ENCODE peak calls at places on chromosomes 11 and 22, in nine cellular contexts. B is stomach, F is HCT116, Z is testis, H is right lobe of liver, D is heart left ventricle, Y is A549, K is ovary, E is IMR-90. X is an unnamed sample.

GRCh38 chr11:14012836-14013235 is 50.3 kb downstream of the SPON1 start:
- DNase-seq in B (no peak), F (no peak), Z (no peak), H (no peak), D (no peak), Y (no peak), K (no peak), E (peak; percentile 67), X (no peak)

GRCh38 chr22:20885557-20886323 is 26.9 kb downstream of the SNAP29 start:
- DNase-seq in B (peak; percentile 83), F (peak; percentile 58), Z (peak; percentile 86), H (peak; percentile 93), D (peak; percentile 74), Y (peak; percentile 85), K (peak; percentile 76), E (peak; percentile 82), X (peak; percentile 67)

GRCh38 chr22:23282089-23282501 is 101.8 kb downstream of the BCR start:
- DNase-seq in B (peak; percentile 81), F (peak; percentile 51), Z (peak; percentile 69), H (no peak), D (peak; percentile 53), Y (peak; percentile 54), K (no peak), E (peak; percentile 69), X (peak; percentile 46)

GRCh38 chr22:30361916-30362631 is 5.3 kb downstream of the CCDC157 start:
- DNase-seq in B (no peak), F (no peak), Z (no peak), H (no peak), D (no peak), Y (no peak), K (no peak), E (no peak), X (no peak)

GRCh38 chr11:111528557-111528956 is 12.0 kb upstream of the LAYN start:
- DNase-seq in B (no peak), F (no peak), Z (no peak), H (no peak), D (no peak), Y (no peak), K (no peak), E (peak; percentile 24), X (no peak)

GRCh38 chr11:20059587-20060021 is 100.7 kb downstream of the DBX1 start:
- DNase-seq in B (no peak), F (no peak), Z (no peak), H (no peak), D (no peak), Y (no peak), K (no peak), E (no peak), X (no peak)

GRCh38 chr11:11163669-11164377 is 189.2 kb downstream of the CSNK2A3 start:
- DNase-seq in B (no peak), F (no peak), Z (no peak), H (no peak), D (no peak), Y (no peak), K (no peak), E (no peak), X (no peak)

GRCh38 chr11:70758206-70758605 is 359.9 kb downstream of the CTTN start:
- DNase-seq in B (no peak), F (no peak), Z (no peak), H (peak; percentile 40), D (no peak), Y (no peak), K (no peak), E (no peak), X (no peak)

GRCh38 chr11:6320411-6321207 is at the start of gene CAVIN3:
- DNase-seq in B (peak; percentile 70), F (peak; percentile 48), Z (peak; percentile 82), H (peak; percentile 70), D (peak; percentile 91), Y (peak; percentile 51), K (peak; percentile 89), E (peak; percentile 85), X (peak; percentile 85)

GRCh38 chr11:116109228-116109627 is 605.0 kb upstream of the CADM1 start:
- DNase-seq in B (no peak), F (peak; percentile 10), Z (no peak), H (no peak), D (no peak), Y (peak; percentile 16), K (no peak), E (peak; percentile 44), X (no peak)

GRCh38 chr11:799641-800316 is 1.7 kb upstream of the SLC25A22 start:
- DNase-seq in B (no peak), F (no peak), Z (no peak), H (peak; percentile 55), D (no peak), Y (no peak), K (no peak), E (no peak), X (no peak)

GRCh38 chr11:84720706-84721402 is 906.3 kb downstream of the DLG2 start:
- DNase-seq in B (no peak), F (no peak), Z (peak; percentile 34), H (peak; percentile 57), D (peak; percentile 13), Y (no peak), K (peak; percentile 34), E (no peak), X (peak; percentile 11)

GRCh38 chr11:19441752-19442553 is 201.2 kb upstream of the E2F8 start:
- DNase-seq in B (peak; percentile 74), F (peak; percentile 66), Z (no peak), H (no peak), D (peak; percentile 19), Y (peak; percentile 77), K (peak; percentile 21), E (peak; percentile 98), X (no peak)

GRCh38 chr11:81744336-81745116 is 989.1 kb downstream of the FAM181B start:
- DNase-seq in B (no peak), F (no peak), Z (no peak), H (peak; percentile 48), D (no peak), Y (no peak), K (no peak), E (no peak), X (no peak)

GRCh38 chr11:12449961-12450715 is 72.8 kb downstream of the PARVA start:
- DNase-seq in B (no peak), F (peak; percentile 6), Z (no peak), H (no peak), D (no peak), Y (peak; percentile 11), K (no peak), E (peak; percentile 58), X (no peak)

GRCh38 chr11:65225284-65226102 is 36.3 kb upstream of the POLA2 start:
- DNase-seq in B (peak; percentile 69), F (no peak), Z (peak; percentile 67), H (peak; percentile 82), D (peak; percentile 55), Y (peak; percentile 32), K (peak; percentile 64), E (peak; percentile 52), X (peak; percentile 41)
- TF ChIP-seq POLR2A in B (no peak), F (no peak), Z (no peak), H (no peak), D (no peak), Y (no peak), K (no peak), E (no peak), X (no peak)

DNA sequence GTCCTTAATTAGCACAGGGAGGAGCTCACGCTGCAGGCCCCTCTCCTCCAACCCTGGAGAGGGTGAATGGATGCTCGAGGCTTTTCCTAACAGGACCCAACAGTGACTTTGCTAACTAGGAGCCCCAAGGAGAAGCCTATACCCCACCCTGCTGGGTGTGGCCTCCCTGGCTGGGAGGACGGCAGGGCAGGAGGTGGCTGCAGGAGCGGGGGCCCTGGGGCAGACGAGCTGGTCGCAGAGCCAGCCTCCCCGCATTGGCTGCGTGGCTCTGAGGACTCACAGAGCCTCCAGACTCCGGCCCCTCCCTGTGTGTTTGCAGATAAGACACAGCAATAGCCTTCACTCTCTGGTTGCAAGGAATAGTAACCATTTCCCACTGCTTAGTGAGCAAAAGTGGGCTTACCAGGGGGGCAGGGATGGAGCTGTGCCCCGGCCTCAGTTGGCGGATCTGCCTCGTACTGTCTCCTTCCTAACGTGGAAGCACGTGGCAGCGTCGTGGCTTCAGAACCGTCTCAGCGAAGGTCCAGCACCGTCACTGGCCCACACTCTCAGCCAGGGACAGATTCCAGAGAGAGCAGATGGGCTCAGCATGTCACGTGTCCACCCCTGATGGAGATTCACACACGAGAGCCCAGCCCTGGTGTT is 1087.5 kb downstream of the BRD1 start:
- DNase-seq in B (peak; percentile 22), F (no peak), Z (no peak), H (no peak), D (no peak), Y (no peak), K (peak; percentile 4), E (no peak), X (no peak)
- H3K9me3 ChIP-seq in B (no peaks in the 10 kb centered on the region), F (no peaks in the 10 kb centered on the region), Z (no peaks in the 10 kb centered on the region), H (no peaks in the 10 kb centered on the region), D (no peaks in the 10 kb centered on the region), Y (no peaks in the 10 kb centered on the region), K (no peaks in the 10 kb centered on the region), E (peaks cover 73% of the 10 kb centered on the region), X (no peaks in the 10 kb centered on the region)

DNA sequence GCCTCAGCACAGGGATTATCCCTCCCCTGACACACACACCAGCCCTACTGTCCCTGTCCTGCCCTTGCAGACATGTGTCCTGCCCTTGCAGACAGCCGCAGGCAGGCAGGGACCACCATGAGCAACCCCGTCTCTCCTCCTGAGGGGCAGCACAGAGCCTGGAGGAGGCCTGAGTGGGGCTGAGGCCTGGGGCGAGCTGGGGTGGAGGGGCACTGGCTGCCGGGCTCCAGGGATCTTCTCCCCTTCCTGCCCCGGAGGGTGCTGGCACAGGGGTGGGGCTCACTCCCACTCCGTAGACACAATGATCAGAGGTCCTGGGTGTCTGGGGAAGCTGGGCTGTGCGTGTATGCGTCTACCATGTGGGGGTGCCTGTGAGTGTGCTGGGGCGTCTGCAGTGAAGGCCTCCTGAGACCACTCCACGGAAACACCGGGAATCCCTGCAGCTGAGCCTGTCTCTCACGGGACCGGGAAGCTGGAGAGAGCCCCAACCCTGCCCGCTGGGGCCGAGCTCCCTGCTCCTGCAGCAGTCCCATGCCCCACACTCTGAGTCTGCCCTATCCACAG is 549 bp downstream of the TSPAN32 start:
- DNase-seq in B (no peak), F (no peak), Z (no peak), H (no peak), D (no peak), Y (no peak), K (no peak), E (no peak), X (no peak)
- H3K27ac ChIP-seq in B (peak overlapping the region; percentile 81), F (no peak overlapping the region), Z (no peak overlapping the region), H (peak overlapping the region; percentile 33), D (peak overlapping the region; percentile 88), Y (no peak overlapping the region), K (no peak overlapping the region), E (no peak overlapping the region), X (peak overlapping the region; percentile 57)

GRCh38 chr22:39534092-39534506 is 1.6 kb upstream of the RPS19BP1 start:
- DNase-seq in B (no peak), F (no peak), Z (no peak), H (no peak), D (no peak), Y (no peak), K (peak; percentile 49), E (no peak), X (no peak)

GRCh38 chr22:39530692-39531331 is 1.7 kb downstream of the RPS19BP1 start:
- DNase-seq in B (no peak), F (no peak), Z (no peak), H (peak; percentile 47), D (no peak), Y (no peak), K (peak; percentile 35), E (peak; percentile 41), X (no peak)

GRCh38 chr22:39534591-39535301 is 2.2 kb upstream of the RPS19BP1 start:
- DNase-seq in B (peak; percentile 91), F (no peak), Z (peak; percentile 94), H (peak; percentile 85), D (peak; percentile 76), Y (peak; percentile 62), K (peak; percentile 92), E (peak; percentile 53), X (peak; percentile 83)

GRCh38 chr22:39530136-39530535 is 2.4 kb downstream of the RPS19BP1 start:
- DNase-seq in B (no peak), F (no peak), Z (no peak), H (peak; percentile 20), D (no peak), Y (no peak), K (peak; percentile 30), E (no peak), X (no peak)

GRCh38 chr22:39532215-39533071 is at the start of gene RPS19BP1:
- DNase-seq in B (peak; percentile 100), F (peak; percentile 99), Z (peak; percentile 100), H (peak; percentile 99), D (peak; percentile 99), Y (peak; percentile 99), K (peak; percentile 99), E (peak; percentile 99), X (peak; percentile 99)
- TF ChIP-seq POLR2A in B (peak; percentile 72), F (peak; percentile 80), Z (peak; percentile 70), H (peak; percentile 80), D (no peak), Y (peak; percentile 83), K (peak; percentile 68), E (peak; percentile 78), X (peak; percentile 86)

X was measured in tibial nerve.